ENCODE peak calls at places on chromosomes 6 and 20, in seven cellular contexts. J is mesendoderm, E is IMR-90, M is H9, K is H1, F is mesenchymal stem cell, H is trophoblast cell. W is an unnamed sample.
A peak's percentile ranks its signal among the peaks of the same experiment; 100 is the strongest.

GRCh38 chr6:170011233-170012142 is 260.1 kb downstream of the ERMARD start:
- DNase-seq in J (peak; percentile 27), E (no peak), M (peak; percentile 23), K (no peak), F (no peak), H (no peak), W (no peak)

GRCh38 chr6:2503816-2504494 is 246.8 kb downstream of the MYLK4 start:
- DNase-seq in J (peak; percentile 8), E (peak; percentile 53), M (no peak), K (no peak), F (peak; percentile 44), H (peak; percentile 98), W (no peak)

GRCh38 chr20:4008026-4008413 is 7.3 kb downstream of the RNF24 start:
- DNase-seq in J (no peak), E (no peak), M (no peak), K (no peak), F (no peak), H (no peak), W (no peak)

GRCh38 chr6:117195728-117196127 is 69.6 kb upstream of the VGLL2 start:
- DNase-seq in J (peak; percentile 53), E (no peak), M (no peak), K (no peak), F (no peak), H (peak; percentile 94), W (no peak)

GRCh38 chr6:138287144-138287955 is 69.1 kb upstream of the PBOV1 start:
- DNase-seq in J (peak; percentile 74), E (no peak), M (peak; percentile 77), K (no peak), F (peak; percentile 5), H (peak; percentile 98), W (no peak)

GRCh38 chr20:63414720-63415417 is 53.7 kb upstream of the CHRNA4 start:
- DNase-seq in J (no peak), E (no peak), M (no peak), K (no peak), F (no peak), H (no peak), W (no peak)

GRCh38 chr6:97864366-97864765 is 581.4 kb upstream of the MMS22L start:
- DNase-seq in J (no peak), E (no peak), M (no peak), K (no peak), F (no peak), H (no peak), W (no peak)

GRCh38 chr6:24078200-24078599 is 47.8 kb upstream of the NRSN1 start:
- DNase-seq in J (no peak), E (no peak), M (no peak), K (no peak), F (no peak), H (no peak), W (no peak)

GRCh38 chr20:45926731-45927070 is 7.8 kb upstream of the PCIF1 start:
- DNase-seq in J (no peak), E (no peak), M (no peak), K (no peak), F (no peak), H (no peak), W (no peak)

GRCh38 chr20:33993800-33994623 is at the start of gene RALY:
- DNase-seq in J (peak; percentile 87), E (peak; percentile 72), M (peak; percentile 79), K (peak; percentile 41), F (peak; percentile 83), H (peak; percentile 90), W (peak; percentile 83)

GRCh38 chr6:128519931-128520435 is 416 bp downstream of the PTPRK start:
- DNase-seq in J (peak; percentile 87), E (no peak), M (no peak), K (no peak), F (no peak), H (peak; percentile 65), W (peak; percentile 73)

GRCh38 chr6:43286995-43287716 is 10.9 kb upstream of the SLC22A7 start:
- DNase-seq in J (peak; percentile 63), E (no peak), M (peak; percentile 74), K (no peak), F (no peak), H (no peak), W (no peak)

GRCh38 chr20:63785646-63786255 is 45.3 kb downstream of the ZBTB46 start:
- DNase-seq in J (no peak), E (no peak), M (no peak), K (no peak), F (no peak), H (no peak), W (no peak)

GRCh38 chr6:119043265-119043664 is 35.2 kb downstream of the FAM184A start:
- DNase-seq in J (peak; percentile 42), E (no peak), M (no peak), K (no peak), F (no peak), H (no peak), W (no peak)

GRCh38 chr6:88561034-88561973 is 395.2 kb upstream of the CNR1 start:
- DNase-seq in J (no peak), E (no peak), M (no peak), K (no peak), F (no peak), H (no peak), W (no peak)

GRCh38 chr6:105619971-105620741 is 217.3 kb upstream of the PREP start:
- DNase-seq in J (no peak), E (no peak), M (no peak), K (no peak), F (no peak), H (no peak), W (no peak)

GRCh38 chr20:51089840-51090239 is 66.9 kb upstream of the KCNG1 start:
- DNase-seq in J (no peak), E (no peak), M (no peak), K (no peak), F (no peak), H (no peak), W (no peak)

GRCh38 chr20:24643731-24644130 is 174.3 kb downstream of the SYNDIG1 start:
- DNase-seq in J (no peak), E (no peak), M (no peak), K (no peak), F (no peak), H (no peak), W (no peak)

GRCh38 chr20:24648481-24648880 is 179.1 kb downstream of the SYNDIG1 start:
- DNase-seq in J (no peak), E (no peak), M (no peak), K (no peak), F (no peak), H (no peak), W (no peak)

GRCh38 chr20:24648919-24649318 is 179.5 kb downstream of the SYNDIG1 start:
- DNase-seq in J (no peak), E (no peak), M (no peak), K (no peak), F (no peak), H (no peak), W (no peak)

GRCh38 chr20:24647713-24648112 is 178.3 kb downstream of the SYNDIG1 start:
- DNase-seq in J (no peak), E (no peak), M (no peak), K (no peak), F (no peak), H (no peak), W (no peak)

GRCh38 chr20:24646331-24646730 is 176.9 kb downstream of the SYNDIG1 start:
- DNase-seq in J (no peak), E (no peak), M (no peak), K (no peak), F (no peak), H (no peak), W (no peak)
- H3K18ac ChIP-seq in J (no peak overlapping the region), E (no peak overlapping the region), M (no peak overlapping the region), K (no peak overlapping the region), F (no peak overlapping the region), H (no peak overlapping the region), W (no peak overlapping the region)

DNA sequence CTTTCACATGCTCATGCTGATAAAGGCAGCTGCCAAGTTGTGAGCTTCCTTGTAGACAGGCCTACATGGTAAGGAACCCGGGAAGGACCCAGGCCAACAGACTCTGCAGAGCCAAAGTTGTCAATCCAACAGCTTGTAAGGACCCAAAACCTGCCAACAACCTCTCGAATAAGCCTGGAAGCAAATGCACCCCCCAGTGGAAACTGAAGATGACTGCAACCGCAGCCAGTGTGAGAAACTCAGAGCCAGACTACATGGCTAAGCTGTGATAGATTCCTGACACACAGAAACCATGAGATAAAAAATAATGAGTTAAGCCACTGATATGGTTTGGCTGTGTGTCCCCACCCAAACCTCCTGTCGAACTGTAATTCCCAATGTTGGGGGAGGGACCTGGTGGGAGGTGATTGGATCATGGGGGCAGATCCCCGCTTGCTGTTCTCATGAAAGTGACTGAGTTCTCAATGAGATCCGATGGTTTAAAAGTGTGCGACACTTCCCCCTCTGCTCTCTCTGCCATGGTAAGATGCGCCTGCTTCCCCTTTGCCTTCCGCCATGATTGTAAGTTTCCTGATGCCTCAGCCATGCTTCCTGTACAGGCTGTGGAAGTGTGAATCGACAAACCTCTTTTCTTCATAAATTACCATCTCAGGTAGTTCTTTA is 18.8 kb upstream of the CLPSL2 start:
- DNase-seq in J (peak; percentile 89), E (peak; percentile 28), M (peak; percentile 80), K (no peak), F (peak; percentile 52), H (no peak), W (no peak)
- H3K18ac ChIP-seq in J (no peak overlapping the region), E (no peak overlapping the region), M (no peak overlapping the region), K (peak overlapping the region; percentile 2), F (no peak overlapping the region), H (no peak overlapping the region), W (no peak overlapping the region)

GRCh38 chr6:79263366-79263765 is 28.9 kb upstream of the HMGN3 start:
- DNase-seq in J (no peak), E (no peak), M (no peak), K (no peak), F (peak; percentile 37), H (peak; percentile 54), W (no peak)
- H3K18ac ChIP-seq in J (no peak overlapping the region), E (no peak overlapping the region), M (no peak overlapping the region), K (no peak overlapping the region), F (no peak overlapping the region), H (no peak overlapping the region), W (no peak overlapping the region)

GRCh38 chr6:72420409-72420808 is 201.5 kb upstream of the KCNQ5 start:
- DNase-seq in J (no peak), E (no peak), M (no peak), K (no peak), F (no peak), H (no peak), W (no peak)

GRCh38 chr6:72418495-72418894 is 203.4 kb upstream of the KCNQ5 start:
- DNase-seq in J (peak; percentile 6), E (peak; percentile 89), M (no peak), K (no peak), F (peak; percentile 61), H (no peak), W (peak; percentile 9)

GRCh38 chr6:72422126-72422680 is 199.7 kb upstream of the KCNQ5 start:
- DNase-seq in J (peak; percentile 1), E (peak; percentile 53), M (no peak), K (no peak), F (no peak), H (peak; percentile 99), W (no peak)

GRCh38 chr6:72424476-72424875 is 197.4 kb upstream of the KCNQ5 start:
- DNase-seq in J (no peak), E (no peak), M (no peak), K (no peak), F (no peak), H (no peak), W (no peak)

DNA sequence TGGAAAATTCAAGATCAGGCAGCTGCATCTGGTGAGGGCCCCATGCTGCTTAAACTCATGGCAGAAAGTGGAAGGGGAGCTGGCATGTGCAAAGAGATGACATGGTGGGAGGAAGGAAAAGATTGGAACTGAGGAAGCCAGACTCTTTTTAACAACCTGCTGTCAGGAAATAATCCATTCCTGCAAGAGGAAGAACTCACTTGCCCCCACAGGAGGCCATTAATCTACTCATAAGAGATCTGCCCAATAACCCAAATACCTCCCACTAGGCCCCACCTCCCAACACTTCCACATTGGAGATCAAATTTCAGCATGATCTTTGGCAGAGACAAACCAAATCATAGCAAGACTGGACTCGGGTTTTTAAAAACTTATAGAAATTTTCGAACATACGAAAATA is 200.5 kb upstream of the KCNQ5 start:
- DNase-seq in J (no peak), E (no peak), M (no peak), K (no peak), F (no peak), H (no peak), W (no peak)
- H3K18ac ChIP-seq in J (no peak overlapping the region), E (peak overlapping the region; percentile 30), M (no peak overlapping the region), K (no peak overlapping the region), F (no peak overlapping the region), H (no peak overlapping the region), W (no peak overlapping the region)